ENCODE peak calls at places on chromosomes 6 and 20, in five cellular contexts. A, M, Q, L and C are unnamed samples.

GRCh38 chr6:41682497-41682961 is 44.3 kb downstream of the MDFI start:
- DNase-seq in A (peak; percentile 27), M (no peak), Q (no peak), L (peak; percentile 59), C (no peak)

GRCh38 chr6:26234421-26235239 is 130.4 kb upstream of the BTN3A2 start:
- DNase-seq in A (peak; percentile 48), M (peak; percentile 81), Q (peak; percentile 95), L (peak; percentile 66), C (peak; percentile 97)

GRCh38 chr6:166619912-166620311 is 7.1 kb downstream of the RPS6KA2 start:
- DNase-seq in A (no peak), M (peak; percentile 100), Q (peak; percentile 97), L (peak; percentile 38), C (no peak)

GRCh38 chr20:48292806-48293205 is 507.5 kb upstream of the SULF2 start:
- DNase-seq in A (no peak), M (no peak), Q (no peak), L (no peak), C (no peak)

GRCh38 chr20:47927385-47927851 is 142.1 kb upstream of the SULF2 start:
- DNase-seq in A (no peak), M (peak; percentile 4), Q (peak; percentile 7), L (no peak), C (no peak)

GRCh38 chr6:106745824-106746610 is 116.6 kb downstream of the QRSL1 start:
- DNase-seq in A (no peak), M (peak; percentile 8), Q (no peak), L (no peak), C (no peak)

GRCh38 chr20:38471987-38472512 is 593 bp upstream of the RALGAPB start:
- DNase-seq in A (no peak), M (no peak), Q (no peak), L (no peak), C (no peak)

GRCh38 chr6:89952696-89953095 is 58.4 kb downstream of the GJA10 start:
- DNase-seq in A (no peak), M (no peak), Q (peak; percentile 45), L (no peak), C (peak; percentile 96)

GRCh38 chr20:6017467-6017866 is 36.4 kb downstream of the LRRN4 start:
- DNase-seq in A (no peak), M (no peak), Q (no peak), L (no peak), C (no peak)

GRCh38 chr6:87606199-87606598 is 16.3 kb downstream of the ORC3 start:
- DNase-seq in A (no peak), M (no peak), Q (no peak), L (no peak), C (no peak)

GRCh38 chr6:140437619-140438345 is 1063.3 kb upstream of the CITED2 start:
- DNase-seq in A (no peak), M (no peak), Q (no peak), L (no peak), C (no peak)

GRCh38 chr6:163128324-163128723 is 286.2 kb upstream of the QKI start:
- DNase-seq in A (no peak), M (no peak), Q (no peak), L (no peak), C (no peak)
- H3K4me3 ChIP-seq in A (no peak overlapping the region), M (no peak overlapping the region), Q (no peak overlapping the region), L (no peak overlapping the region), C (no peak overlapping the region)

DNA sequence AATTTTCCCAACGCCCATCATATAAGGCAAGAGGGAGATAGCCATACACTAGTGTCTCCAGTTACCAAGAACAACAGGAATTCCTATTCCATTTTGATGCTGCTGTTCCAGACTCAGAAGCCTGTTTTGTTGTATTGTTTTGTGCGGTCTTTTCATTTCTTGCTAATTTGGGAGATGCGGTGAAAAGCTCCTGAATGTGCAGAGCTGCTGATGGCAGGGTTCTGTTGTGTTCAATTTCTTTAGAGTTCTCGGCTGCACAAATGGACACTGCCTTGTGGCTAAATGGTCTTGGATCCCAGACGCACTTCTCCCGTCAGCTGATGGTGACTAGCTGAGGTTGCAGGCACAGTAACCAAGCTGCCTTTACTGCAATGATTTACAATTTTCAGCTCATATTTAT is 159.2 kb downstream of the JARID2 start:
- DNase-seq in A (no peak), M (no peak), Q (no peak), L (no peak), C (no peak)
- H3K4me3 ChIP-seq in A (no peak overlapping the region), M (no peak overlapping the region), Q (no peak overlapping the region), L (no peak overlapping the region), C (no peak overlapping the region)

GRCh38 chr6:22149501-22150490 is 147.0 kb downstream of the PRL start:
- DNase-seq in A (no peak), M (peak; percentile 8), Q (peak; percentile 80), L (no peak), C (peak; percentile 78)

GRCh38 chr6:22149081-22149480 is 147.8 kb downstream of the PRL start:
- DNase-seq in A (no peak), M (no peak), Q (no peak), L (no peak), C (peak; percentile 81)

GRCh38 chr6:22146581-22147468 is 150.0 kb downstream of the PRL start:
- DNase-seq in A (no peak), M (no peak), Q (no peak), L (no peak), C (peak; percentile 75)

GRCh38 chr6:22147469-22147815 is 149.4 kb downstream of the PRL start:
- DNase-seq in A (no peak), M (no peak), Q (peak; percentile 74), L (no peak), C (no peak)

GRCh38 chr6:22147983-22148797 is 148.6 kb downstream of the PRL start:
- DNase-seq in A (peak; percentile 52), M (peak; percentile 72), Q (peak; percentile 84), L (no peak), C (peak; percentile 90)
- H3K4me3 ChIP-seq in A (no peak overlapping the region), M (no peak overlapping the region), Q (peak overlapping the region; percentile 44), L (no peak overlapping the region), C (peak overlapping the region; percentile 81)

GRCh38 chr20:23180451-23180921 is 94.4 kb upstream of the CD93 start:
- DNase-seq in A (peak; percentile 84), M (no peak), Q (no peak), L (no peak), C (no peak)

GRCh38 chr20:23174821-23175220 is 88.7 kb upstream of the CD93 start:
- DNase-seq in A (no peak), M (no peak), Q (no peak), L (no peak), C (no peak)

GRCh38 chr20:23178806-23179205 is 92.7 kb upstream of the CD93 start:
- DNase-seq in A (peak; percentile 68), M (peak; percentile 60), Q (no peak), L (no peak), C (no peak)

GRCh38 chr20:23179766-23180403 is 93.8 kb upstream of the CD93 start:
- DNase-seq in A (no peak), M (no peak), Q (no peak), L (no peak), C (no peak)
- H3K4me3 ChIP-seq in A (no peak overlapping the region), M (no peak overlapping the region), Q (no peak overlapping the region), L (no peak overlapping the region), C (no peak overlapping the region)

DNA sequence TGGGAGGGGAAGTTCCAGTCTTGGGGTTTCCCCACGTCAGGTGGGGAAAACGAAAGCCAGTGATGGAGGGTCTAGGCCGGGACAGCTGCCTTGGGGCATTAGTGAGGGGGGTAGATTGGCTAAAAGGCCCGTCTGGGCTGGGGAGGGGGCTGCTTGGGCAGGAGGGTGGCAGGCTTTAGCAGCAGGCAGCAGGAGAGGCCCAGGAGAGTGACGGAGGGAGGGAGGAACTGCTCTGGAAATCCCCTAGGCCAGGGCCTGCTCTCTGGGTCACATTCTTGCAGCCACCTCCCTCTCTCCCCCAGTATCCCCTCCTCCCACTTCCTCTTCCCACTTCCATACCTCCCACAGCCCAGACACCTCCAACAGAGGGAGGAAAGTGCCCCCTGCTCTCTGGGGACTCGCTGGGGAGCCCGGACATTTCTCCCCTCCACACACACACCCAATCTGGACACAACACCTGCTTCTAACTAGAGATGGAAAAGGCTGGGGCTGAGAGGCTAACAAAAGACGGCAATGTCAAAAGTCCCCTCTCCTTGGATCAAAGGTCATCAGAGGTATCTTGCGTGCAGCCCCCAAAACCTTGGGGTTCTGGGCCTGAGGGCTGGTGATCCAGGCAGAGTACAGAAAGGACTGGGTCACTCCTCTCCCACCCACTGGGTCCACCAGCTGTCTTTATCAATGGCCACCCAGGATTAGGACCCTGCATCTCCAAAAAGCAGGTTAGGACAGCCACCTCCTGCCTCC is 1.8 kb downstream of the NFKBIE start:
- DNase-seq in A (no peak), M (no peak), Q (no peak), L (no peak), C (no peak)
- H3K4me3 ChIP-seq in A (no peak overlapping the region), M (peak overlapping the region; percentile 82), Q (no peak overlapping the region), L (peak overlapping the region; percentile 63), C (no peak overlapping the region)

GRCh38 chr6:157763129-157763893 is 59.7 kb upstream of the SNX9 start:
- DNase-seq in A (peak; percentile 45), M (peak; percentile 79), Q (peak; percentile 43), L (peak; percentile 99), C (no peak)
- H3K4me3 ChIP-seq in A (no peak overlapping the region), M (no peak overlapping the region), Q (no peak overlapping the region), L (no peak overlapping the region), C (no peak overlapping the region)

DNA sequence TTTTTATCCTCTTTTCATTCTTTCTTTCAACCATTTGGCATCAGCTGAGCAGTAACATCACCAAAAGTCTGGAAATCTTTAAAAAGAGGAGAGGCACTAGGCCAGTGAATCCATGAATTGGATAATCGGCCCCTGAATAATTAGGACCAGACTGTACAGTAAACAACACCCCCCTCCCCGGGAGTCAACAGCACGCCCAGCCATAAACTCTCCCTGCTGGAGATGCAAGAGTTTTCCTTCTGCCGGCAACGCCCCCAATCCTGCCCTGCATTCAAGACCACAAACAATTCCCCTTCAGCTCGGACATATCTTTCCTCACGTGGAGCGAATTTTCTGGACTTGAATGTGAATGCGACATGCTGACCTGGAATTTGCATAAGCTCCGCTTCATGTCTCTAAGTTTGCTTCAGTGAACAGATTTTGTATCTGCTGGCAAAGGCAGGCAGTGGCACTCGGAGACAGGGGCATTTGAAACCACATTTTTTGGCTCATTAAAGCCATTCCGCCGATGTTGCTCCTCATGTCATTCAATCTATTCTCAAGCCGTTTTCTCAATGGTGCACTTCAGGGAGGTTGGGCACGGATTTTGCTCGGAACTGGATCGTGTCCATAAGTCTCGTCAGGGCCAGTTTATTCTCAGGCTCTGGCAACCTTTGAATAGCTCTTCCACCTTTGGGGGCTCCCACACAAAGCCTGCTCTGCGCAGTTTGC is 38.0 kb upstream of the GMPR start:
- DNase-seq in A (no peak), M (no peak), Q (no peak), L (no peak), C (no peak)
- H3K4me3 ChIP-seq in A (no peak overlapping the region), M (no peak overlapping the region), Q (no peak overlapping the region), L (no peak overlapping the region), C (no peak overlapping the region)

GRCh38 chr6:43972915-43973304 is 154.3 kb downstream of the MRPL14 start:
- DNase-seq in A (peak; percentile 82), M (peak; percentile 97), Q (peak; percentile 97), L (peak; percentile 81), C (no peak)
- H3K4me3 ChIP-seq in A (no peak overlapping the region), M (no peak overlapping the region), Q (no peak overlapping the region), L (no peak overlapping the region), C (no peak overlapping the region)